ENCODE peak calls at places on chromosomes 2 and 18, in four cellular contexts. One of them, this sample, is unnamed.

GRCh38 chr2:168718622-168719021 is 83.8 kb upstream of the NOSTRIN start:
- DNase-seq in OCI-LY7: no peak
- DNase-seq in NCI-H1092: no peak
- DNase-seq in omental fat pad: no peak
- DNase-seq in this sample: no peak

GRCh38 chr2:44715671-44716077 is 225.8 kb upstream of the SIX3 start:
- DNase-seq in OCI-LY7: peak; percentile 3
- DNase-seq in NCI-H1092: peak; percentile 5
- DNase-seq in omental fat pad: no peak
- DNase-seq in this sample: peak; percentile 37

GRCh38 chr2:182504903-182505302 is 78.1 kb upstream of the PDE1A start:
- DNase-seq in OCI-LY7: no peak
- DNase-seq in NCI-H1092: no peak
- DNase-seq in omental fat pad: no peak
- DNase-seq in this sample: no peak

GRCh38 chr2:10762651-10763460 is 41.4 kb downstream of the ATP6V1C2 start:
- DNase-seq in OCI-LY7: no peak
- DNase-seq in NCI-H1092: no peak
- DNase-seq in omental fat pad: no peak
- DNase-seq in this sample: no peak

GRCh38 chr2:4502230-4502843 is 799.0 kb downstream of the DCDC2C start:
- DNase-seq in OCI-LY7: no peak
- DNase-seq in NCI-H1092: no peak
- DNase-seq in omental fat pad: no peak
- DNase-seq in this sample: no peak

GRCh38 chr2:72034353-72035095 is 113.1 kb downstream of the CYP26B1 start:
- DNase-seq in OCI-LY7: no peak
- DNase-seq in NCI-H1092: no peak
- DNase-seq in omental fat pad: no peak
- DNase-seq in this sample: no peak

GRCh38 chr2:154375625-154376020 is 322.9 kb upstream of the KCNJ3 start:
- DNase-seq in OCI-LY7: peak; percentile 34
- DNase-seq in NCI-H1092: peak; percentile 3
- DNase-seq in omental fat pad: no peak
- DNase-seq in this sample: peak; percentile 62

GRCh38 chr2:67825476-67825875 is 237.3 kb downstream of the C1D start:
- DNase-seq in OCI-LY7: peak; percentile 58
- DNase-seq in NCI-H1092: no peak
- DNase-seq in omental fat pad: no peak
- DNase-seq in this sample: no peak

GRCh38 chr18:44601447-44601846 is 79.2 kb upstream of the SETBP1 start:
- DNase-seq in OCI-LY7: no peak
- DNase-seq in NCI-H1092: no peak
- DNase-seq in omental fat pad: no peak
- DNase-seq in this sample: no peak

GRCh38 chr2:81007104-81007503 is 702.6 kb upstream of the LRRTM1 start:
- DNase-seq in OCI-LY7: no peak
- DNase-seq in NCI-H1092: no peak
- DNase-seq in omental fat pad: no peak
- DNase-seq in this sample: no peak

GRCh38 chr2:179883407-179883806 is 22.0 kb upstream of the ZNF385B start:
- DNase-seq in OCI-LY7: peak; percentile 56
- DNase-seq in NCI-H1092: no peak
- DNase-seq in omental fat pad: no peak
- DNase-seq in this sample: no peak

GRCh38 chr2:174334781-174335604 is at the start of gene SP9:
- DNase-seq in OCI-LY7: no peak
- DNase-seq in NCI-H1092: peak; percentile 61
- DNase-seq in omental fat pad: no peak
- DNase-seq in this sample: peak; percentile 69

GRCh38 chr2:147688252-147688651 is 156.6 kb upstream of the ACVR2A start:
- DNase-seq in OCI-LY7: no peak
- DNase-seq in NCI-H1092: no peak
- DNase-seq in omental fat pad: no peak
- DNase-seq in this sample: no peak

GRCh38 chr2:197784956-197785941 is at the start of gene BOLL:
- DNase-seq in OCI-LY7: no peak
- DNase-seq in NCI-H1092: no peak
- DNase-seq in omental fat pad: no peak
- DNase-seq in this sample: no peak

GRCh38 chr18:23238651-23239349 is 103.5 kb downstream of the CABLES1 start:
- DNase-seq in OCI-LY7: no peak
- DNase-seq in NCI-H1092: no peak
- DNase-seq in omental fat pad: no peak
- DNase-seq in this sample: no peak

GRCh38 chr2:199463000-199463692 is 5.4 kb upstream of the SATB2 start:
- DNase-seq in OCI-LY7: peak; percentile 65
- DNase-seq in NCI-H1092: peak; percentile 57
- DNase-seq in omental fat pad: no peak
- DNase-seq in this sample: peak; percentile 38

GRCh38 chr2:144524190-144524957 is 4.5 kb upstream of the ZEB2 start:
- DNase-seq in OCI-LY7: peak; percentile 65
- DNase-seq in NCI-H1092: no peak
- DNase-seq in omental fat pad: no peak
- DNase-seq in this sample: no peak

GRCh38 chr2:71683666-71684065 is 230.3 kb downstream of the DYSF start:
- DNase-seq in OCI-LY7: no peak
- DNase-seq in NCI-H1092: no peak
- DNase-seq in omental fat pad: no peak
- DNase-seq in this sample: no peak

GRCh38 chr2:85717308-85718005 is 23.3 kb downstream of the GNLY start:
- DNase-seq in OCI-LY7: no peak
- DNase-seq in NCI-H1092: no peak
- DNase-seq in omental fat pad: no peak
- DNase-seq in this sample: no peak

GRCh38 chr18:50707841-50708240 is 112.0 kb downstream of the MRO start:
- DNase-seq in OCI-LY7: no peak
- DNase-seq in NCI-H1092: peak; percentile 48
- DNase-seq in omental fat pad: no peak
- DNase-seq in this sample: peak; percentile 22

GRCh38 chr2:239443102-239443620 is 42.3 kb upstream of the HDAC4 start:
- DNase-seq in OCI-LY7: no peak
- DNase-seq in NCI-H1092: no peak
- DNase-seq in omental fat pad: no peak
- DNase-seq in this sample: no peak

GRCh38 chr2:231715988-231716616 is 7.8 kb downstream of the PTMA start:
- DNase-seq in OCI-LY7: peak; percentile 17
- DNase-seq in NCI-H1092: no peak
- DNase-seq in omental fat pad: no peak
- DNase-seq in this sample: no peak

GRCh38 chr2:197128126-197128525 is 182.5 kb downstream of the ANKRD44 start:
- DNase-seq in OCI-LY7: no peak
- DNase-seq in NCI-H1092: no peak
- DNase-seq in omental fat pad: no peak
- DNase-seq in this sample: no peak